ENCODE peak calls at places on chromosomes 11 and 22, in six cellular contexts. G, K, J, R, I and Q are unnamed samples.

GRCh38 chr22:50329236-50329635 is 2.4 kb upstream of the DENND6B start:
- DNase-seq in R (no peak), J (no peak), I (no peak), G (no peak), K (no peak), Q (no peak)

GRCh38 chr11:37509471-37509870 is 911.4 kb upstream of the RAG2 start:
- DNase-seq in I (no peak), G (no peak), K (no peak), J (no peak), R (no peak), Q (no peak)

GRCh38 chr11:112784323-112785073 is 176.7 kb upstream of the NCAM1 start:
- DNase-seq in I (peak; percentile 14), K (peak; percentile 86), G (peak; percentile 43), R (no peak), J (no peak), Q (peak; percentile 88)

GRCh38 chr11:29333993-29334780 is 682.6 kb downstream of the KCNA4 start:
- DNase-seq in K (no peak), G (no peak), R (peak; percentile 74), I (no peak), J (no peak), Q (no peak)

GRCh38 chr11:83836883-83837654 is 550.9 kb upstream of the CCDC90B start:
- DNase-seq in K (peak; percentile 41), G (peak; percentile 10), I (peak; percentile 34), R (peak; percentile 52), J (peak; percentile 36), Q (peak; percentile 73)

GRCh38 chr11:68436985-68437926 is 23.3 kb upstream of the PPP6R3 start:
- DNase-seq in J (no peak), K (no peak), I (peak; percentile 67), G (no peak), R (peak; percentile 37), Q (no peak)

GRCh38 chr11:123314972-123315371 is 115.1 kb upstream of the GRAMD1B start:
- DNase-seq in K (no peak), R (no peak), G (no peak), I (no peak), J (no peak), Q (no peak)

GRCh38 chr11:23778971-23779370 is 717.9 kb upstream of the LUZP2 start:
- DNase-seq in K (no peak), R (no peak), I (no peak), J (no peak), G (no peak), Q (no peak)

GRCh38 chr11:110759972-110760381 is 47.7 kb upstream of the ARHGAP20 start:
- DNase-seq in R (no peak), G (no peak), K (no peak), J (peak; percentile 36), I (no peak), Q (no peak)

GRCh38 chr11:26331911-26332571 is at the start of gene ANO3:
- DNase-seq in K (peak; percentile 46), J (peak; percentile 79), G (peak; percentile 5), R (peak; percentile 74), I (peak; percentile 56), Q (peak; percentile 79)

GRCh38 chr22:37056246-37056645 is 4.7 kb downstream of the KCTD17 start:
- DNase-seq in R (no peak), G (no peak), K (no peak), J (no peak), I (no peak), Q (no peak)

GRCh38 chr11:118910309-118911112 is 15.2 kb downstream of the BCL9L start:
- DNase-seq in J (peak; percentile 85), G (peak; percentile 59), R (peak; percentile 75), I (peak; percentile 82), K (peak; percentile 87), Q (peak; percentile 94)

GRCh38 chr11:28627690-28628255 is 519.6 kb downstream of the METTL15 start:
- DNase-seq in G (no peak), R (no peak), I (no peak), K (no peak), J (no peak), Q (no peak)

GRCh38 chr11:69874178-69874983 is 55.2 kb upstream of the FGF3 start:
- DNase-seq in I (no peak), K (no peak), G (no peak), R (no peak), J (no peak), Q (peak; percentile 48)

GRCh38 chr11:70500076-70500847 is 101.9 kb downstream of the CTTN start:
- DNase-seq in K (peak; percentile 19), G (no peak), J (no peak), I (no peak), R (no peak), Q (peak; percentile 53)

GRCh38 chr11:31106326-31106725 is 263.2 kb downstream of the DCDC1 start:
- DNase-seq in K (no peak), J (no peak), I (no peak), R (no peak), G (no peak), Q (no peak)
- TF ChIP-seq EP300 in K (no peak), J (no peak), I (no peak), R (no peak), G (no peak), Q (no peak)

GRCh38 chr22:25083414-25084166 is 116.1 kb upstream of the CRYBB3 start:
- DNase-seq in K (no peak), I (no peak), G (no peak), J (no peak), R (no peak), Q (no peak)
- TF ChIP-seq EP300 in K (no peak), I (no peak), G (no peak), J (no peak), R (no peak), Q (no peak)

DNA sequence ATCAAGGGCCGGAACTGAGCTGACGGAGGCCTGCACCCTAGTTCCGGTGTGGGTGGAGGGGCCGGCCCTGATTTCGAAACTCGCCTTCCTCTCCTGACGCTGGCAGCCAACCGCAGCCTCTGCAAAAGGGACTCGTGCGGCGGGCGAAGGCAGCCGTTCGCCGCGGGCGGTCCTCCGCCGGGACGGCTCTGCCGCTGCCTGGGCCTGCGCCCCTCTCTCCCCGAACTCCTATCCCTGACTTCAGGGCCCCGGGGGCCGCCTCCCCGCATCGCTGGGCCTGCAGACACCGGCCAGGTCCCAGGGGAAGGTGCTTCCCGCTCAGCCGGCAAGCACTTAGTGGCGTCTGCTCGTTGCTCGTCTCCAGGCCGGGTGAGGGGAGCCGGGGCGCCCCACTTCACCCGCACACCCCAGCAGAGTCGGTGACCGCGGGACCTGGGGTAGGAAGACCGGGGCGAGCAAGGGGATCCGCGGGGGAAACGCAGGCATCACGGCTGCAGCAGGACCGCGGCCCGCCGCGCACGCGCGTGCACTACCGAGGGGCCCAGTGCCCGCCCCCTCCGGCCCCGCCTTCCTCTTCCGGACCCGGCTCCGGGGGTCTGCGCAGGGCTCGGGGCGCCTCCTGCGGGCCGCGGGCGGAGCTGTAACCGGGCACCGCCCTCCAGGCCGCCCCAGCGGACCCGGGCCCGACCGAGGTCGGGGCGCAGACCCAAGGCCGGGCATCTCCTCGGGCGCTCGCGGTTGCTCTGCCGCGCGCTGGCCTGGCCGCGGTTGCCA is 464 bp upstream of the ANKRD13D start:
- DNase-seq in I (peak; percentile 94), G (peak; percentile 82), R (peak; percentile 89), K (peak; percentile 94), J (peak; percentile 95), Q (peak; percentile 96)
- TF ChIP-seq EP300 in I (peak; percentile 73), G (peak; percentile 90), R (no peak), K (no peak), J (peak; percentile 52), Q (no peak)

DNA sequence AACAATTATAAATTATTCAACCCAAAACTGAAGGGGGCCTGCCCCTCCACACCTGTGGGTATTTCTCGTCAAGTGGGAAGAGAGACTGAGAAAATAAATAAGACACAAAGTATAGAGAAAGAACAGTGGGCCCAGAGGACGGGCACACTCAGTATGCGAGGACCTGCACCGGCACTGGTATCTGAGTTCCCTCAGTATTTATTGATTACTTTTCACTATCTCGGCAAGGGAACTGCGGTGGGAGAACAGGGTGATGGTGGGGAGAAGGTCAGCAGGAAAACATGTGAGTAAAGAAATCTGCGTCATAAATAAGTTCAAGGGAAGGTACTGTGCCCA is 3.2 kb downstream of the C11orf54 start:
- DNase-seq in R (no peak), G (no peak), I (no peak), K (no peak), J (no peak), Q (no peak)
- TF ChIP-seq EP300 in R (no peak), G (no peak), I (no peak), K (no peak), J (no peak), Q (no peak)

DNA sequence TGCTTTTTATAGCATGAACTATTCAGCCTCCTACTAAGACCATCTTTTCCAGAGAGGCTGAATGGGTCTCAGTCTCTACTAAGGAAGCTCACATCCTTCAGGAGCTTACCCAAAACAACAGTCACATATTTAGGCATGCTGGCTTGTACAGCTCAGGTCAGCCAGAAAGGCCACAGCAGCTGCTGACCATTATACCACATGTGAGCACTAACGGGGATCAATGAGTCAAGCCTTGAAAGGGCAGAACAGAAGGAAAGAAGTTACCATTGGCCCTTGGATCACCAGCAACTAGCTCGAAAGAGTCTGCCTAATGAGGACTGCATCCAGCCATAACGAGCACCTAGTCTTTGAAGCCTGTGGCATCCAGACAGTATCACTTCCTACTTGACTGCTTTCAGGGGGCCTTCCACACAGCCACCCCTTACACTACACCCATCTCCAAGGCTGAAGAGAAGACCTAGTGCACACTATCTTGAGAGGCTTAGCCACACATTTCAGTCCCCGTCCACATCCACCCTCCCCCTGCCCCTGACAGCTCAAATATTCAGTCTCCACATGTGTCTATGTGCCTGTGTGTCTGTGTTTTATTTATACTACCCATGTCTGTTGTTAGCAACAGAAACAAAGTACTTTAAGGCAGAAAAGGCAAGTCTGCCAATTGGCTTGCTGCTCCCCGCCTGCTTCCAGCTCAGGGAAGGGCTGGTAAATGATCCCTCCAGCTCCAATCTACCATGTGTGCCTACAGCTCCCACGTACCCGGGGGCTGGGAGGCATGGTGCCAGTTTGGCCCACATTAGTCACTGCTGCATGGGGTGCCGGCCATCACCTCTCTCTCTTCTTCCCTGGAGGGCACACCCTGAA is 95.5 kb downstream of the RPL27A start:
- DNase-seq in K (peak; percentile 84), R (no peak), I (no peak), G (no peak), J (no peak), Q (peak; percentile 86)
- TF ChIP-seq EP300 in K (no peak), R (no peak), I (no peak), G (no peak), J (no peak), Q (peak; percentile 41)

DNA sequence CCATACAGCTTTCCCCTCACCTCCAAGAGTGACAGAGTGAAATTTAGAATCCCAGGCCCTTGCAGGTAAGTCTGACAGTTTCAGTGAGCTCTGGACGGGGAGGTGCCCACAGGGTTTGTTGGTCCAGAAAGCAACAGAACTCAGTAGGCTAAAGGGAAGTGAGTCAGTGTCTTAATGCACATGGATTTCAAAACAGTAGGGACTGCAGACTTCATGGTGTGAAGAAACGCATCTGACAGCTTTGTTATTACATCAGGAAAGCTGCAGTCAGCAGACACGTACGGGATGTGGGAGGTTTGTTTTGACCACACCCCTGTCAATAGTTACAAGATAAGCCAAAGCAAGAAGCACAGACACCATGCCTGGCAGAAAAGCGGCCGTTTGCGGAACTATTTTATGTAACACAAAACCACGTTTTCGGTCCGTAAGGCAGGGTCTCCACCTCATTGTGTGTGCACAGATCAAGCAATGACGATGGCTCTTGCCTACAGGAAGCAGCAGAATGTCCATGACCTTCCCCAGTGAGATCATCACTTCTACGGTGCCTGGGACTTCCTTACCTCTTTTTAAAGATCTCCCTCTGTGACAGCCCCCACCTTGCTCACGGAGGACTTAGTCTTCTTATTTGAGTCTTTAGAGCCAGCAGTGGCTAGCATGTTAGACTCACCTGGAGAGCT is 58.1 kb upstream of the FTH1 start:
- DNase-seq in I (peak; percentile 85), R (peak; percentile 95), K (no peak), G (peak; percentile 63), J (peak; percentile 88), Q (peak; percentile 85)
- TF ChIP-seq EP300 in I (peak; percentile 96), R (peak; percentile 89), K (peak; percentile 52), G (peak; percentile 92), J (peak; percentile 92), Q (peak; percentile 74)